ENCODE peak calls at places on chromosome 21, in ten cellular contexts. One of them, this sample, is unnamed.

GRCh38 chr21:28473530-28474225 is 519.0 kb downstream of the LTN1 start:
- DNase-seq in nephron progenitor cell: no peak
- DNase-seq in activated effector memory CD4-positive, alpha-beta T cell treated with Interleukin-2 at 50 U/mL for 16 hours: no peak
- DNase-seq in hypothalamus: no peak
- DNase-seq in activated naive CD8-positive, alpha-beta T cell treated with anti-CD3 and anti-CD28 coated beads, Interleukin-2, amount 50 U/mL, for 16 hours: no peak
- DNase-seq in CD4-positive, alpha-beta T cell: no peak
- DNase-seq in T-helper 9 cell: no peak
- DNase-seq in AG08396: no peak
- DNase-seq in kidney epithelial cell: no peak
- DNase-seq in thoracic aorta: no peak
- DNase-seq in this sample: no peak

GRCh38 chr21:27759091-27759659 is 792.3 kb upstream of the ADAMTS5 start:
- DNase-seq in CD4-positive, alpha-beta T cell: no peak
- DNase-seq in kidney epithelial cell: no peak
- DNase-seq in AG08396: no peak
- DNase-seq in activated naive CD8-positive, alpha-beta T cell treated with anti-CD3 and anti-CD28 coated beads, Interleukin-2, amount 50 U/mL, for 16 hours: no peak
- DNase-seq in T-helper 9 cell: no peak
- DNase-seq in hypothalamus: no peak
- DNase-seq in thoracic aorta: no peak
- DNase-seq in activated effector memory CD4-positive, alpha-beta T cell treated with Interleukin-2 at 50 U/mL for 16 hours: no peak
- DNase-seq in nephron progenitor cell: peak; percentile 5
- DNase-seq in this sample: no peak

GRCh38 chr21:17386498-17386897 is 126.3 kb upstream of the CXADR start:
- DNase-seq in kidney epithelial cell: no peak
- DNase-seq in activated effector memory CD4-positive, alpha-beta T cell treated with Interleukin-2 at 50 U/mL for 16 hours: no peak
- DNase-seq in T-helper 9 cell: no peak
- DNase-seq in CD4-positive, alpha-beta T cell: no peak
- DNase-seq in nephron progenitor cell: no peak
- DNase-seq in thoracic aorta: no peak
- DNase-seq in activated naive CD8-positive, alpha-beta T cell treated with anti-CD3 and anti-CD28 coated beads, Interleukin-2, amount 50 U/mL, for 16 hours: no peak
- DNase-seq in AG08396: no peak
- DNase-seq in hypothalamus: no peak
- DNase-seq in this sample: no peak

GRCh38 chr21:39938086-39938611 is 70.9 kb downstream of the PCP4 start:
- DNase-seq in activated naive CD8-positive, alpha-beta T cell treated with anti-CD3 and anti-CD28 coated beads, Interleukin-2, amount 50 U/mL, for 16 hours: no peak
- DNase-seq in nephron progenitor cell: no peak
- DNase-seq in CD4-positive, alpha-beta T cell: no peak
- DNase-seq in activated effector memory CD4-positive, alpha-beta T cell treated with Interleukin-2 at 50 U/mL for 16 hours: no peak
- DNase-seq in thoracic aorta: no peak
- DNase-seq in AG08396: no peak
- DNase-seq in hypothalamus: no peak
- DNase-seq in T-helper 9 cell: no peak
- DNase-seq in kidney epithelial cell: no peak
- DNase-seq in this sample: no peak

GRCh38 chr21:26534517-26534916 is 38.6 kb downstream of the CYYR1 start:
- DNase-seq in activated effector memory CD4-positive, alpha-beta T cell treated with Interleukin-2 at 50 U/mL for 16 hours: no peak
- DNase-seq in activated naive CD8-positive, alpha-beta T cell treated with anti-CD3 and anti-CD28 coated beads, Interleukin-2, amount 50 U/mL, for 16 hours: no peak
- DNase-seq in CD4-positive, alpha-beta T cell: no peak
- DNase-seq in kidney epithelial cell: no peak
- DNase-seq in T-helper 9 cell: no peak
- DNase-seq in nephron progenitor cell: no peak
- DNase-seq in AG08396: no peak
- DNase-seq in thoracic aorta: no peak
- DNase-seq in hypothalamus: no peak
- DNase-seq in this sample: no peak

GRCh38 chr21:41783476-41784150 is 16.8 kb upstream of the RIPK4 start:
- DNase-seq in activated naive CD8-positive, alpha-beta T cell treated with anti-CD3 and anti-CD28 coated beads, Interleukin-2, amount 50 U/mL, for 16 hours: no peak
- DNase-seq in kidney epithelial cell: peak; percentile 69
- DNase-seq in activated effector memory CD4-positive, alpha-beta T cell treated with Interleukin-2 at 50 U/mL for 16 hours: no peak
- DNase-seq in T-helper 9 cell: no peak
- DNase-seq in CD4-positive, alpha-beta T cell: no peak
- DNase-seq in hypothalamus: no peak
- DNase-seq in nephron progenitor cell: peak; percentile 22
- DNase-seq in thoracic aorta: no peak
- DNase-seq in AG08396: no peak
- DNase-seq in this sample: no peak

GRCh38 chr21:45442276-45442675 is 37.3 kb downstream of the COL18A1 start:
- DNase-seq in AG08396: no peak
- DNase-seq in activated effector memory CD4-positive, alpha-beta T cell treated with Interleukin-2 at 50 U/mL for 16 hours: no peak
- DNase-seq in hypothalamus: no peak
- DNase-seq in activated naive CD8-positive, alpha-beta T cell treated with anti-CD3 and anti-CD28 coated beads, Interleukin-2, amount 50 U/mL, for 16 hours: no peak
- DNase-seq in nephron progenitor cell: no peak
- DNase-seq in kidney epithelial cell: no peak
- DNase-seq in CD4-positive, alpha-beta T cell: no peak
- DNase-seq in T-helper 9 cell: no peak
- DNase-seq in thoracic aorta: no peak
- DNase-seq in this sample: no peak

GRCh38 chr21:39055167-39055767 is 128.0 kb downstream of the PSMG1 start:
- DNase-seq in activated effector memory CD4-positive, alpha-beta T cell treated with Interleukin-2 at 50 U/mL for 16 hours: no peak
- DNase-seq in CD4-positive, alpha-beta T cell: no peak
- DNase-seq in hypothalamus: no peak
- DNase-seq in AG08396: no peak
- DNase-seq in T-helper 9 cell: no peak
- DNase-seq in kidney epithelial cell: no peak
- DNase-seq in activated naive CD8-positive, alpha-beta T cell treated with anti-CD3 and anti-CD28 coated beads, Interleukin-2, amount 50 U/mL, for 16 hours: no peak
- DNase-seq in nephron progenitor cell: no peak
- DNase-seq in thoracic aorta: no peak
- DNase-seq in this sample: no peak

GRCh38 chr21:37435120-37435519 is 68.5 kb downstream of the DYRK1A start:
- DNase-seq in nephron progenitor cell: peak; percentile 65
- DNase-seq in kidney epithelial cell: peak; percentile 94
- DNase-seq in AG08396: peak; percentile 51
- DNase-seq in activated naive CD8-positive, alpha-beta T cell treated with anti-CD3 and anti-CD28 coated beads, Interleukin-2, amount 50 U/mL, for 16 hours: no peak
- DNase-seq in thoracic aorta: no peak
- DNase-seq in T-helper 9 cell: no peak
- DNase-seq in CD4-positive, alpha-beta T cell: no peak
- DNase-seq in hypothalamus: no peak
- DNase-seq in activated effector memory CD4-positive, alpha-beta T cell treated with Interleukin-2 at 50 U/mL for 16 hours: no peak
- DNase-seq in this sample: no peak

GRCh38 chr21:34821717-34822116 is 152.9 kb downstream of the CLIC6 start:
- DNase-seq in CD4-positive, alpha-beta T cell: no peak
- DNase-seq in AG08396: no peak
- DNase-seq in activated naive CD8-positive, alpha-beta T cell treated with anti-CD3 and anti-CD28 coated beads, Interleukin-2, amount 50 U/mL, for 16 hours: no peak
- DNase-seq in hypothalamus: no peak
- DNase-seq in activated effector memory CD4-positive, alpha-beta T cell treated with Interleukin-2 at 50 U/mL for 16 hours: no peak
- DNase-seq in T-helper 9 cell: no peak
- DNase-seq in kidney epithelial cell: no peak
- DNase-seq in nephron progenitor cell: no peak
- DNase-seq in thoracic aorta: no peak
- DNase-seq in this sample: no peak

GRCh38 chr21:35637431-35637830 is 422.9 kb downstream of the SETD4 start:
- DNase-seq in kidney epithelial cell: no peak
- DNase-seq in activated naive CD8-positive, alpha-beta T cell treated with anti-CD3 and anti-CD28 coated beads, Interleukin-2, amount 50 U/mL, for 16 hours: no peak
- DNase-seq in T-helper 9 cell: no peak
- DNase-seq in nephron progenitor cell: no peak
- DNase-seq in thoracic aorta: no peak
- DNase-seq in AG08396: no peak
- DNase-seq in CD4-positive, alpha-beta T cell: no peak
- DNase-seq in activated effector memory CD4-positive, alpha-beta T cell treated with Interleukin-2 at 50 U/mL for 16 hours: no peak
- DNase-seq in hypothalamus: no peak
- DNase-seq in this sample: no peak

GRCh38 chr21:36691539-36692124 is 7.3 kb upstream of the SIM2 start:
- DNase-seq in AG08396: no peak
- DNase-seq in T-helper 9 cell: no peak
- DNase-seq in activated effector memory CD4-positive, alpha-beta T cell treated with Interleukin-2 at 50 U/mL for 16 hours: no peak
- DNase-seq in kidney epithelial cell: no peak
- DNase-seq in hypothalamus: no peak
- DNase-seq in activated naive CD8-positive, alpha-beta T cell treated with anti-CD3 and anti-CD28 coated beads, Interleukin-2, amount 50 U/mL, for 16 hours: no peak
- DNase-seq in thoracic aorta: no peak
- DNase-seq in CD4-positive, alpha-beta T cell: no peak
- DNase-seq in nephron progenitor cell: no peak
- DNase-seq in this sample: no peak

GRCh38 chr21:36330904-36331303 is 10.9 kb downstream of the MORC3 start:
- DNase-seq in activated naive CD8-positive, alpha-beta T cell treated with anti-CD3 and anti-CD28 coated beads, Interleukin-2, amount 50 U/mL, for 16 hours: no peak
- DNase-seq in hypothalamus: peak; percentile 2
- DNase-seq in activated effector memory CD4-positive, alpha-beta T cell treated with Interleukin-2 at 50 U/mL for 16 hours: peak; percentile 21
- DNase-seq in T-helper 9 cell: peak; percentile 31
- DNase-seq in thoracic aorta: no peak
- DNase-seq in kidney epithelial cell: no peak
- DNase-seq in nephron progenitor cell: peak; percentile 19
- DNase-seq in AG08396: peak; percentile 39
- DNase-seq in CD4-positive, alpha-beta T cell: peak; percentile 39
- DNase-seq in this sample: no peak

GRCh38 chr21:27703806-27704205 is 736.9 kb upstream of the ADAMTS5 start:
- DNase-seq in AG08396: no peak
- DNase-seq in kidney epithelial cell: no peak
- DNase-seq in nephron progenitor cell: no peak
- DNase-seq in activated naive CD8-positive, alpha-beta T cell treated with anti-CD3 and anti-CD28 coated beads, Interleukin-2, amount 50 U/mL, for 16 hours: no peak
- DNase-seq in thoracic aorta: no peak
- DNase-seq in CD4-positive, alpha-beta T cell: no peak
- DNase-seq in hypothalamus: no peak
- DNase-seq in activated effector memory CD4-positive, alpha-beta T cell treated with Interleukin-2 at 50 U/mL for 16 hours: no peak
- DNase-seq in T-helper 9 cell: no peak
- DNase-seq in this sample: no peak

GRCh38 chr21:36888466-36888865 is 78.0 kb downstream of the HLCS start:
- DNase-seq in kidney epithelial cell: no peak
- DNase-seq in activated effector memory CD4-positive, alpha-beta T cell treated with Interleukin-2 at 50 U/mL for 16 hours: no peak
- DNase-seq in hypothalamus: no peak
- DNase-seq in thoracic aorta: no peak
- DNase-seq in CD4-positive, alpha-beta T cell: no peak
- DNase-seq in nephron progenitor cell: no peak
- DNase-seq in activated naive CD8-positive, alpha-beta T cell treated with anti-CD3 and anti-CD28 coated beads, Interleukin-2, amount 50 U/mL, for 16 hours: no peak
- DNase-seq in AG08396: no peak
- DNase-seq in T-helper 9 cell: no peak
- DNase-seq in this sample: no peak

GRCh38 chr21:45161039-45161945 is 86.9 kb downstream of the ADARB1 start:
- DNase-seq in activated effector memory CD4-positive, alpha-beta T cell treated with Interleukin-2 at 50 U/mL for 16 hours: no peak
- DNase-seq in kidney epithelial cell: no peak
- DNase-seq in nephron progenitor cell: no peak
- DNase-seq in CD4-positive, alpha-beta T cell: no peak
- DNase-seq in activated naive CD8-positive, alpha-beta T cell treated with anti-CD3 and anti-CD28 coated beads, Interleukin-2, amount 50 U/mL, for 16 hours: no peak
- DNase-seq in hypothalamus: no peak
- DNase-seq in T-helper 9 cell: no peak
- DNase-seq in thoracic aorta: no peak
- DNase-seq in AG08396: no peak
- DNase-seq in this sample: no peak

GRCh38 chr21:37071561-37072238 is 1.2 kb downstream of the PIGP start:
- DNase-seq in T-helper 9 cell: no peak
- DNase-seq in thoracic aorta: no peak
- DNase-seq in nephron progenitor cell: no peak
- DNase-seq in AG08396: peak; percentile 51
- DNase-seq in CD4-positive, alpha-beta T cell: no peak
- DNase-seq in activated effector memory CD4-positive, alpha-beta T cell treated with Interleukin-2 at 50 U/mL for 16 hours: no peak
- DNase-seq in activated naive CD8-positive, alpha-beta T cell treated with anti-CD3 and anti-CD28 coated beads, Interleukin-2, amount 50 U/mL, for 16 hours: no peak
- DNase-seq in hypothalamus: no peak
- DNase-seq in kidney epithelial cell: no peak
- DNase-seq in this sample: no peak

GRCh38 chr21:24729568-24729967 is 877.7 kb downstream of the MRPL39 start:
- DNase-seq in activated naive CD8-positive, alpha-beta T cell treated with anti-CD3 and anti-CD28 coated beads, Interleukin-2, amount 50 U/mL, for 16 hours: no peak
- DNase-seq in CD4-positive, alpha-beta T cell: no peak
- DNase-seq in AG08396: peak; percentile 5
- DNase-seq in hypothalamus: no peak
- DNase-seq in kidney epithelial cell: no peak
- DNase-seq in nephron progenitor cell: no peak
- DNase-seq in activated effector memory CD4-positive, alpha-beta T cell treated with Interleukin-2 at 50 U/mL for 16 hours: no peak
- DNase-seq in thoracic aorta: no peak
- DNase-seq in T-helper 9 cell: no peak
- DNase-seq in this sample: no peak

GRCh38 chr21:34836103-34836932 is 167.5 kb downstream of the CLIC6 start:
- DNase-seq in T-helper 9 cell: no peak
- DNase-seq in activated naive CD8-positive, alpha-beta T cell treated with anti-CD3 and anti-CD28 coated beads, Interleukin-2, amount 50 U/mL, for 16 hours: no peak
- DNase-seq in CD4-positive, alpha-beta T cell: no peak
- DNase-seq in hypothalamus: no peak
- DNase-seq in kidney epithelial cell: peak; percentile 96
- DNase-seq in nephron progenitor cell: no peak
- DNase-seq in thoracic aorta: peak; percentile 34
- DNase-seq in AG08396: peak; percentile 90
- DNase-seq in activated effector memory CD4-positive, alpha-beta T cell treated with Interleukin-2 at 50 U/mL for 16 hours: no peak
- DNase-seq in this sample: no peak

GRCh38 chr21:37983336-37984095 is 67.3 kb upstream of the KCNJ6 start:
- DNase-seq in CD4-positive, alpha-beta T cell: no peak
- DNase-seq in thoracic aorta: no peak
- DNase-seq in AG08396: no peak
- DNase-seq in activated effector memory CD4-positive, alpha-beta T cell treated with Interleukin-2 at 50 U/mL for 16 hours: no peak
- DNase-seq in T-helper 9 cell: no peak
- DNase-seq in activated naive CD8-positive, alpha-beta T cell treated with anti-CD3 and anti-CD28 coated beads, Interleukin-2, amount 50 U/mL, for 16 hours: no peak
- DNase-seq in hypothalamus: no peak
- DNase-seq in kidney epithelial cell: peak; percentile 81
- DNase-seq in nephron progenitor cell: no peak
- DNase-seq in this sample: no peak

GRCh38 chr21:45004481-45005263 is 64.8 kb downstream of the SLX9 start:
- DNase-seq in activated effector memory CD4-positive, alpha-beta T cell treated with Interleukin-2 at 50 U/mL for 16 hours: no peak
- DNase-seq in T-helper 9 cell: no peak
- DNase-seq in AG08396: no peak
- DNase-seq in activated naive CD8-positive, alpha-beta T cell treated with anti-CD3 and anti-CD28 coated beads, Interleukin-2, amount 50 U/mL, for 16 hours: no peak
- DNase-seq in hypothalamus: no peak
- DNase-seq in nephron progenitor cell: no peak
- DNase-seq in kidney epithelial cell: no peak
- DNase-seq in thoracic aorta: no peak
- DNase-seq in CD4-positive, alpha-beta T cell: no peak
- DNase-seq in this sample: no peak

GRCh38 chr21:33383056-33383888 is 19.9 kb upstream of the IFNGR2 start:
- DNase-seq in CD4-positive, alpha-beta T cell: peak; percentile 57
- DNase-seq in hypothalamus: no peak
- DNase-seq in activated naive CD8-positive, alpha-beta T cell treated with anti-CD3 and anti-CD28 coated beads, Interleukin-2, amount 50 U/mL, for 16 hours: peak; percentile 21
- DNase-seq in kidney epithelial cell: peak; percentile 90
- DNase-seq in activated effector memory CD4-positive, alpha-beta T cell treated with Interleukin-2 at 50 U/mL for 16 hours: peak; percentile 62
- DNase-seq in nephron progenitor cell: no peak
- DNase-seq in AG08396: peak; percentile 30
- DNase-seq in thoracic aorta: no peak
- DNase-seq in T-helper 9 cell: peak; percentile 64
- DNase-seq in this sample: peak; percentile 51

GRCh38 chr21:43345746-43346409 is 81.1 kb downstream of the SIK1 start:
- DNase-seq in CD4-positive, alpha-beta T cell: no peak
- DNase-seq in activated naive CD8-positive, alpha-beta T cell treated with anti-CD3 and anti-CD28 coated beads, Interleukin-2, amount 50 U/mL, for 16 hours: no peak
- DNase-seq in AG08396: peak; percentile 62
- DNase-seq in thoracic aorta: no peak
- DNase-seq in kidney epithelial cell: no peak
- DNase-seq in activated effector memory CD4-positive, alpha-beta T cell treated with Interleukin-2 at 50 U/mL for 16 hours: no peak
- DNase-seq in hypothalamus: no peak
- DNase-seq in T-helper 9 cell: no peak
- DNase-seq in nephron progenitor cell: no peak
- DNase-seq in this sample: no peak

GRCh38 chr21:43734830-43735229 is 15.9 kb downstream of the PDXK start:
- DNase-seq in activated effector memory CD4-positive, alpha-beta T cell treated with Interleukin-2 at 50 U/mL for 16 hours: no peak
- DNase-seq in activated naive CD8-positive, alpha-beta T cell treated with anti-CD3 and anti-CD28 coated beads, Interleukin-2, amount 50 U/mL, for 16 hours: no peak
- DNase-seq in kidney epithelial cell: no peak
- DNase-seq in thoracic aorta: no peak
- DNase-seq in T-helper 9 cell: no peak
- DNase-seq in hypothalamus: no peak
- DNase-seq in AG08396: peak; percentile 62
- DNase-seq in nephron progenitor cell: no peak
- DNase-seq in CD4-positive, alpha-beta T cell: no peak
- DNase-seq in this sample: no peak

GRCh38 chr21:33069994-33070811 is at the start of gene OLIG1:
- DNase-seq in kidney epithelial cell: no peak
- DNase-seq in T-helper 9 cell: no peak
- DNase-seq in AG08396: peak; percentile 35
- DNase-seq in CD4-positive, alpha-beta T cell: no peak
- DNase-seq in activated naive CD8-positive, alpha-beta T cell treated with anti-CD3 and anti-CD28 coated beads, Interleukin-2, amount 50 U/mL, for 16 hours: no peak
- DNase-seq in nephron progenitor cell: peak; percentile 69
- DNase-seq in thoracic aorta: no peak
- DNase-seq in activated effector memory CD4-positive, alpha-beta T cell treated with Interleukin-2 at 50 U/mL for 16 hours: no peak
- DNase-seq in hypothalamus: peak; percentile 41
- DNase-seq in this sample: no peak

GRCh38 chr21:45001134-45002095 is 61.6 kb downstream of the SLX9 start:
- DNase-seq in AG08396: peak; percentile 89
- DNase-seq in activated naive CD8-positive, alpha-beta T cell treated with anti-CD3 and anti-CD28 coated beads, Interleukin-2, amount 50 U/mL, for 16 hours: no peak
- DNase-seq in hypothalamus: no peak
- DNase-seq in CD4-positive, alpha-beta T cell: no peak
- DNase-seq in nephron progenitor cell: no peak
- DNase-seq in T-helper 9 cell: no peak
- DNase-seq in activated effector memory CD4-positive, alpha-beta T cell treated with Interleukin-2 at 50 U/mL for 16 hours: no peak
- DNase-seq in kidney epithelial cell: no peak
- DNase-seq in thoracic aorta: peak; percentile 64
- DNase-seq in this sample: no peak

GRCh38 chr21:43012596-43012995 is 38.2 kb downstream of the PKNOX1 start:
- DNase-seq in CD4-positive, alpha-beta T cell: no peak
- DNase-seq in hypothalamus: no peak
- DNase-seq in activated effector memory CD4-positive, alpha-beta T cell treated with Interleukin-2 at 50 U/mL for 16 hours: no peak
- DNase-seq in activated naive CD8-positive, alpha-beta T cell treated with anti-CD3 and anti-CD28 coated beads, Interleukin-2, amount 50 U/mL, for 16 hours: no peak
- DNase-seq in nephron progenitor cell: no peak
- DNase-seq in kidney epithelial cell: no peak
- DNase-seq in AG08396: peak; percentile 59
- DNase-seq in thoracic aorta: no peak
- DNase-seq in T-helper 9 cell: no peak
- DNase-seq in this sample: no peak

GRCh38 chr21:44626673-44627143 is at the start of gene KRTAP10-9:
- DNase-seq in nephron progenitor cell: no peak
- DNase-seq in activated naive CD8-positive, alpha-beta T cell treated with anti-CD3 and anti-CD28 coated beads, Interleukin-2, amount 50 U/mL, for 16 hours: no peak
- DNase-seq in hypothalamus: no peak
- DNase-seq in T-helper 9 cell: no peak
- DNase-seq in activated effector memory CD4-positive, alpha-beta T cell treated with Interleukin-2 at 50 U/mL for 16 hours: no peak
- DNase-seq in AG08396: no peak
- DNase-seq in CD4-positive, alpha-beta T cell: no peak
- DNase-seq in kidney epithelial cell: no peak
- DNase-seq in thoracic aorta: no peak
- DNase-seq in this sample: no peak